ENCODE peak calls at places on chromosomes 12 and 14, in six cellular contexts. G is neuronal stem cell, Q is mesenchymal stem cell, T is MM.1S, I is IMR-90, E is SK-N-SH. D is an unnamed sample.
A peak's percentile ranks its signal among the peaks of the same experiment; 100 is the strongest.

GRCh38 chr12:117027251-117028086 is 71.7 kb downstream of the TESC start:
- DNase-seq in T (no peak), G (no peak), E (no peak), I (no peak), Q (no peak), D (no peak)

GRCh38 chr14:28867571-28867970 is 101.0 kb downstream of the FOXG1 start:
- DNase-seq in T (no peak), G (no peak), Q (no peak), I (no peak), E (no peak), D (peak; percentile 4)

GRCh38 chr12:94287245-94287628 is 138.9 kb downstream of the PLXNC1 start:
- DNase-seq in Q (no peak), G (no peak), I (no peak), E (no peak), T (no peak), D (no peak)

GRCh38 chr12:32493282-32493681 is 93.9 kb downstream of the FGD4 start:
- DNase-seq in G (no peak), Q (no peak), T (no peak), E (no peak), I (no peak), D (no peak)

GRCh38 chr12:125386652-125387051 is 321.4 kb downstream of the AACS start:
- DNase-seq in T (no peak), Q (no peak), I (no peak), E (no peak), G (no peak), D (no peak)

GRCh38 chr14:76271371-76271770 is 104.6 kb upstream of the ESRRB start:
- DNase-seq in Q (no peak), I (no peak), T (no peak), G (no peak), E (no peak), D (no peak)

GRCh38 chr14:101221549-101222160 is 318.1 kb upstream of the RTL1 start:
- DNase-seq in I (no peak), E (no peak), Q (no peak), T (no peak), G (no peak), D (no peak)

GRCh38 chr14:60254176-60254575 is 5.2 kb downstream of the PPM1A start:
- DNase-seq in E (no peak), I (no peak), T (no peak), G (no peak), Q (no peak), D (no peak)

GRCh38 chr12:82858534-82858917 is 171.8 kb downstream of the TMTC2 start:
- DNase-seq in Q (no peak), E (no peak), G (no peak), T (no peak), I (no peak), D (no peak)

GRCh38 chr14:95291859-95292542 is 27.7 kb downstream of the CLMN start:
- DNase-seq in E (peak; percentile 48), T (no peak), I (peak; percentile 21), G (no peak), Q (peak; percentile 43), D (peak; percentile 20)

GRCh38 chr12:7042847-7043246 is 17.7 kb upstream of the C1S start:
- DNase-seq in I (peak; percentile 29), T (no peak), G (no peak), E (peak; percentile 41), Q (peak; percentile 49), D (no peak)

GRCh38 chr14:50792634-50793068 is 38.3 kb downstream of the NIN start:
- DNase-seq in G (no peak), E (no peak), Q (no peak), I (no peak), T (no peak), D (no peak)

GRCh38 chr12:80946591-80946990 is 8.9 kb upstream of the LIN7A start:
- DNase-seq in T (no peak), Q (no peak), I (peak; percentile 32), E (no peak), G (no peak), D (peak; percentile 8)

GRCh38 chr12:21026302-21026701 is 104.7 kb upstream of the SLCO1B1 start:
- DNase-seq in T (no peak), E (no peak), G (no peak), Q (no peak), I (no peak), D (peak; percentile 8)

GRCh38 chr14:77622562-77622961 is 6.1 kb upstream of the SPTLC2 start:
- DNase-seq in I (no peak), T (no peak), G (no peak), Q (no peak), E (no peak), D (no peak)

GRCh38 chr14:69664190-69664742 is 52.9 kb downstream of the SUSD6 start:
- DNase-seq in Q (no peak), I (no peak), G (no peak), T (no peak), E (no peak), D (no peak)

GRCh38 chr14:69664865-69665526 is 53.6 kb downstream of the SUSD6 start:
- DNase-seq in G (no peak), Q (no peak), E (peak; percentile 57), T (no peak), I (no peak), D (no peak)

GRCh38 chr14:69662636-69663321 is 51.4 kb downstream of the SUSD6 start:
- DNase-seq in G (no peak), E (no peak), Q (no peak), T (no peak), I (no peak), D (no peak)

GRCh38 chr14:69661194-69661537 is 49.8 kb downstream of the SUSD6 start:
- DNase-seq in I (no peak), T (no peak), G (no peak), Q (no peak), E (no peak), D (no peak)

DNA sequence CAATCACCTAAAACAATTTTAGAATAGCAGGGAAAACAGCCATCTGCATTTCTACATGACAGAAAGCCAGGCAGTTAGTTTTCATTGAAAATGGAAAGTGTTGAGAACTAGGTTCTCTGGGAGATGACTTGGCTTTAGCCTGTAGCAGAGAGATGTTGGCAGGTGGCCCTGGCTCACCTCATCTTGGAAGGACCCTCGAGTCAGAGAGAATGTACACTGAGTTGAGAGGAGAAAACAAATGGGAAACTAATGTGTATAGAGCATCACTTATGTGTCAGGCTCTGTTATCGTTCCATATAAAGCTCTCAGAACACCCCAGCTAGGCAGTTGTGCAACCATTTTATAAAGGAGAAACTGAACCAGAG is 51.9 kb downstream of the SUSD6 start:
- DNase-seq in G (no peak), E (no peak), T (no peak), Q (no peak), I (no peak), D (no peak)
- H3K4me1 ChIP-seq in G (peaks cover under 1% of the 10 kb centered on the region), E (peaks cover 12% of the 10 kb centered on the region), T (peaks cover 3% of the 10 kb centered on the region), Q (peaks cover 14% of the 10 kb centered on the region), I (peaks cover 41% of the 10 kb centered on the region), D (peaks cover 21% of the 10 kb centered on the region)

GRCh38 chr14:22097072-22097471 is 423.5 kb upstream of the OR4E1 start:
- DNase-seq in G (no peak), I (no peak), E (no peak), Q (no peak), T (no peak), D (no peak)

GRCh38 chr14:22096511-22096890 is 422.9 kb upstream of the OR4E1 start:
- DNase-seq in Q (no peak), I (no peak), E (no peak), T (peak; percentile 78), G (no peak), D (no peak)

GRCh38 chr14:22098435-22098834 is 424.8 kb upstream of the OR4E1 start:
- DNase-seq in G (no peak), Q (no peak), T (no peak), I (no peak), E (no peak), D (no peak)

GRCh38 chr14:22095845-22096510 is 422.4 kb upstream of the OR4E1 start:
- DNase-seq in G (no peak), T (no peak), I (no peak), E (no peak), Q (no peak), D (no peak)

GRCh38 chr14:22097606-22098292 is 424.1 kb upstream of the OR4E1 start:
- DNase-seq in T (no peak), E (no peak), I (no peak), Q (no peak), G (no peak), D (no peak)
- H3K9ac ChIP-seq in T (no peak overlapping the region), E (no peak overlapping the region), I (no peak overlapping the region), Q (no peak overlapping the region), G (no peak overlapping the region), D (no peak overlapping the region)

DNA sequence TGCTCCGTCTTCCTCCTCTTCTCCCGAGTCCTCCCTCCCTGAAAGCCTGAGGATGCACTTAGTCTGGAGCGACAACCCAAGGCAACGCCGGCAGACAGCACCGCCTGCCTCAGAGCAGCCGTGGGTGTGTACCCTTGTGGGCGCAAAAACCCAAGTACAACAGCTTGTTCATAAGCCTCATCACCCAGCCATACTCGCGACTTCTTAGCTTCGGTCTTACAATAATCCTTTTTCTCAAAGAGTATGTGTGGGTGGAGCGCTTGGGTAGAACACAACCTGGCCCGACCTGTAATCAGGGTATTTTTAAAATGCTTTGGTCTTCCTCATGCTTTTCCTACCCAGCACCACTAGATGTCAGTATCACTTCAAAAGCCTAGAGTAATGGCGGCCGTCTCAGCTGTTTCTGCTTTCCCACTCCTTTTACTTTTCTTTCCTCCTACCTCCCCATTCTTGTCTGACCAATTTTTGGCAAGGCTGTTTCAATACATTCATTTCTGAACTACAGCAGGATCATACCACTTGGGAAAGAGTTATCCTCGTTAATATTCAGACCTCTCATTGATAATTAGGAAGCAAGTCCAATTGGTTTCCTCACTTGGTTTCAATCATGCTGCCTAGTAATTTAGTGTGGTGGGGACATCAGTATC is 198.9 kb downstream of the EPS8 start:
- DNase-seq in Q (peak; percentile 75), I (peak; percentile 70), E (peak; percentile 67), G (peak; percentile 59), T (peak; percentile 60), D (peak; percentile 21)
- H2AFZ ChIP-seq in Q (no peak overlapping the region), I (peak overlapping the region; percentile 85), E (peak overlapping the region; percentile 84), G (peak overlapping the region; percentile 91), T (peak overlapping the region; percentile 60), D (peak overlapping the region; percentile 81)

DNA sequence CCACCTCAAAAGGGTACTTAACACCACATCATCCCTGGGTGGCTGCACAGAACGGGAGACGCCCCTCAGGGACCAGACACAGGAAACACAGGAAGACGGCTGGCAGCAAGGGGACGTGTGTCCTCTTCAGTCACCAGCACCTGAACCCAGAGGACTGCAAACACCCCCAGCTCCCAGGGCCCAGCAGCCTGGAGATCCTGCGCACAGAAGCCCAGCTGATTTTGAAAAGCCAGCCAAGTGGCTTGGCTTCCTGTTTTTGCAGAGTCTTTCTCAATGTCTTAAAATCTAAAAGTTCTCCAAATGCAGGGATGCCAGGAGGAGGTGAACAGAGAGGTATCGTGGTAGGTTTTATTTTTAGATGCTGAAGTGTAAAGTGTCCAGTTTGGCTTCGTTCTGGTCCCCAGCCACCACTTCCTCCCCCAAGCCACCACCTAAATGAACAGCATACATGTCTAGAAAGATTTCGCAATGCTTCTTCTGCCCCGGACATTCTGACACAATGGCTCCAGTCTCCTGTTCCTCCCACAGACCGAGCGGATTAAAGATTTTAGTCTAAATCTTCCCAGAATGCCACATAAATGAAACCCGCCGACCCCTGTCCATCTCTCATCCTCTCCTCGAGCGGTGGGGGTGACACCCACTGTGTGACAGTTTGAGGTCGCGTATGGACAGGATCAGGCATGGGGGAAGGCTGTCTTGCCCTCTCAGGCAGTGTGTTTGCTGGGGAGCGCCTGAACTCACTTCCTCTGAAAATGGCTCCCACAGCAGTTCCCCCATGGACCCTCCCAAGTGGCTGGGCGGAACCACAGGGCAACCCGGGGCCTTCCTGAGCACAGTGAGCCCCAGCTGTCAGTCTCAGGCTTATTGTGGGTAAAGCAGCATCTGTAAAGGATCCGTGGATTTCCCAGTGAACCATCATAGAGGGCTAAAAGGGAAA is 41.6 kb downstream of the ITPK1 start:
- DNase-seq in G (no peak), Q (peak; percentile 42), E (no peak), I (peak; percentile 40), T (no peak), D (peak; percentile 10)
- H3K4me1 ChIP-seq in G (no peaks in the 10 kb centered on the region), Q (peaks cover 6% of the 10 kb centered on the region), E (peaks cover 24% of the 10 kb centered on the region), I (peaks cover 12% of the 10 kb centered on the region), T (no peaks in the 10 kb centered on the region), D (peaks cover 4% of the 10 kb centered on the region)